ENCODE peak calls at places on chromosomes 1 and 21, in five cellular contexts. Q is brain microvascular endothelial cell, U is GM23338, J is iPS DF 6.9, E is transverse colon. D is an unnamed sample.

GRCh38 chr1:40870135-40870728 is 8.1 kb upstream of the CITED4 start:
- DNase-seq in Q (no peak), U (no peak), J (no peak), E (no peak), D (no peak)

GRCh38 chr1:226664413-226665101 is 74.5 kb downstream of the ITPKB start:
- DNase-seq in Q (peak; percentile 70), U (no peak), J (no peak), E (peak; percentile 30), D (no peak)

GRCh38 chr1:15399710-15400109 is 10.0 kb upstream of the EFHD2 start:
- DNase-seq in Q (no peak), U (no peak), J (no peak), E (no peak), D (no peak)

GRCh38 chr21:28608646-28609045 is 384.0 kb downstream of the LTN1 start:
- DNase-seq in Q (no peak), U (no peak), J (no peak), E (no peak), D (no peak)

GRCh38 chr21:38284221-38284620 is 27.4 kb downstream of the KCNJ15 start:
- DNase-seq in Q (no peak), U (no peak), J (no peak), E (no peak), D (no peak)

GRCh38 chr1:77275194-77275593 is 6.6 kb upstream of the AK5 start:
- DNase-seq in Q (no peak), U (peak; percentile 27), J (no peak), E (no peak), D (no peak)

GRCh38 chr21:26297856-26298255 is 127.3 kb upstream of the APP start:
- DNase-seq in Q (no peak), U (no peak), J (no peak), E (no peak), D (no peak)

GRCh38 chr21:38793926-38794713 is 11.6 kb upstream of the ETS2 start:
- DNase-seq in Q (no peak), U (no peak), J (no peak), E (no peak), D (peak; percentile 28)

GRCh38 chr1:45446950-45447672 is 43.9 kb downstream of the TESK2 start:
- DNase-seq in Q (no peak), U (no peak), J (no peak), E (no peak), D (no peak)

GRCh38 chr1:61141288-61142044 is 59.1 kb downstream of the NFIA start:
- DNase-seq in Q (no peak), U (no peak), J (no peak), E (no peak), D (no peak)

GRCh38 chr1:41924911-41925310 is 6.2 kb upstream of the HIVEP3 start:
- DNase-seq in Q (no peak), U (no peak), J (no peak), E (no peak), D (no peak)

GRCh38 chr1:225442156-225442555 is 14.3 kb upstream of the LBR start:
- DNase-seq in Q (no peak), U (no peak), J (no peak), E (no peak), D (no peak)

GRCh38 chr1:20483098-20483832 is 2.7 kb downstream of the CAMK2N1 start:
- DNase-seq in Q (no peak), U (no peak), J (no peak), E (no peak), D (no peak)
- H3K4me3 ChIP-seq in Q (peak overlapping the region; percentile 70), U (peak overlapping the region; percentile 73), J (peak overlapping the region; percentile 80), E (peak overlapping the region; percentile 72), D (no peak overlapping the region)

GRCh38 chr1:117387060-117387633 is 19.9 kb downstream of the MAN1A2 start:
- DNase-seq in Q (no peak), U (no peak), J (no peak), E (no peak), D (no peak)

GRCh38 chr1:117389284-117389683 is 22.0 kb downstream of the MAN1A2 start:
- DNase-seq in Q (no peak), U (no peak), J (no peak), E (no peak), D (no peak)

GRCh38 chr1:117392776-117393175 is 25.5 kb downstream of the MAN1A2 start:
- DNase-seq in Q (no peak), U (no peak), J (no peak), E (no peak), D (no peak)

GRCh38 chr1:117388328-117388727 is 21.1 kb downstream of the MAN1A2 start:
- DNase-seq in Q (no peak), U (no peak), J (no peak), E (no peak), D (no peak)

DNA sequence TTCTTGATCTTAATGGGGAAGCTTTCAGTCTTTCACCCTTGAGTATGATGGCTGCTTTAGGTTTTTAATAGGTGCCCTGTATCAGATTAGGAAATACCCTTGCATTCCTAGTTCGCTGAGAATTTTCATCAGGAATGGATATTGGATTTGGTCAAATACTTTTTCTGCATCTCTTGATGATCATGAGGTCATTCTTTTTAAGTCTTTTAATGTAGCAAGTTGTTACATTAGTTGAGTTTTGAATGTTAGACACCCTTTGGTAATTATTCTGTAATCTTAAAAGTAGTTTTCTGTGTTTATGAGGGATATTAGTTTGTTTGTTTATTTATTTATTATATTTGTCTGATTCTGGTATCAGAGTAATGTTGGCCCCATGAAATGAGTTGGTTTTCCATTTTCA is 22.5 kb downstream of the MAN1A2 start:
- DNase-seq in Q (no peak), U (no peak), J (no peak), E (no peak), D (no peak)
- H3K4me3 ChIP-seq in Q (no peak overlapping the region), U (no peak overlapping the region), J (no peak overlapping the region), E (no peak overlapping the region), D (no peak overlapping the region)

DNA sequence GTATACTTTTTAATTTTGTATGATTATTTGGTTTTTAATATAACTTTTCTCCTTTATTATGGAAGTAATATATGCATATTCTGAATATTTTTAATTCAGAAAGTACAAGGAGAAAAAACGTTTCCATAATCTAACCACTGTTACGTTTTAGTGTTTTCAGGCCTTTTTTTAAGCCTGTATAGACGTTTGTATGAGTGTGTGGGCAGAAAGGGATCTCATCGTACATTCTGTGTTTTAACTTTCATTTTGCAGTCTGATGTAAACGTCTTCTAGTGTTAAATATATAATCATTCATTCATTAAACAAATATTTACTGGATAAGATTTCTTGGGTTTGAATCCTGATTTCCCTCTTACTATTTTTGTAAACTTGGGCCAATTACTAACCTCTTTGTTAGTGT is 38.0 kb upstream of the PLEKHO1 start:
- DNase-seq in Q (no peak), U (no peak), J (no peak), E (no peak), D (no peak)
- H3K4me3 ChIP-seq in Q (no peak overlapping the region), U (no peak overlapping the region), J (no peak overlapping the region), E (no peak overlapping the region), D (no peak overlapping the region)

DNA sequence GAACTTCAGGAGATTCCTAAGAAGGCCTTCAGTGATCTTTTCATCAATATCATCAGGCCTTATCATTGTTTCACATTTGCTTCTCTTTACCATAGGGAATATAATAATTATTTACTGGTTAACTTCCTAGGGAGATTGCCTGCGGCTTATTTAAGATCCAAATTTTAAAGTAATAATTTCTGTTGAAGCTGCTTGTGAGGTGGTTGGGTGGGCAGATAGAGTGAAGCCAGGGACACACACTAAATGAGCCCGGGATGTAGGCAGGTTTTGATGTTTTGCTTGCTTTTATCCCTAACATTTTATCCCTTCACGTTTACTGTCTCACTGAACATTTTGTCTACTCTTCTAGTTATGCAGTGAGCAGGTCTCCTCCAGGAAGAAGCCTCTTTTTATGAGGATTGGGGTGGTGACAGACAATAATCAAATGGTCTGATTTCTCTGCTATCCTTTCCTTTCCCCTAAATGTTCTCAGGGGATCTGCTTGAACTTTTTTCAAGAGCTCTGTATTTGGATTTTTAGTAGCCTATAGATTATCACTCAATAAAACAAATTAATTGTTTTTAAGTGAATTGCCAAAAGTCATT is 164.7 kb downstream of the RUNX1 start:
- DNase-seq in Q (no peak), U (no peak), J (no peak), E (no peak), D (no peak)
- H3K4me3 ChIP-seq in Q (peak overlapping the region; percentile 91), U (no peak overlapping the region), J (no peak overlapping the region), E (peak overlapping the region; percentile 0), D (peak overlapping the region; percentile 74)

D was measured in Jurkat, Clone E6-1.